ENCODE peak calls at places on chromosomes 7 and 10, in seven cellular contexts. F is HCEC 1CT; O is HuH-7; P is CD8-positive, alpha-beta T cell; Y is SJSA1; N is vagina; L is RWPE1. S is an unnamed sample.

GRCh38 chr7:134766779-134767566 is 12.5 kb upstream of the CALD1 start:
- DNase-seq in F (peak; percentile 64), L (no peak), Y (no peak), N (no peak), P (no peak), O (no peak), S (no peak)

GRCh38 chr7:129959480-129960332 is 6.9 kb upstream of the UBE2H start:
- DNase-seq in O (no peak), P (no peak), F (peak; percentile 50), Y (no peak), L (no peak), N (no peak), S (no peak)

GRCh38 chr10:62264702-62265436 is 3.8 kb downstream of the RTKN2 start:
- DNase-seq in F (peak; percentile 89), N (no peak), L (peak; percentile 64), O (peak; percentile 36), P (no peak), Y (no peak), S (no peak)

GRCh38 chr10:101892782-101893391 is 49.3 kb upstream of the KCNIP2 start:
- DNase-seq in O (no peak), P (no peak), L (peak; percentile 49), Y (no peak), N (no peak), F (peak; percentile 19), S (no peak)

GRCh38 chr10:5873515-5873995 is 16.1 kb downstream of the ANKRD16 start:
- DNase-seq in Y (no peak), F (peak; percentile 57), N (no peak), L (peak; percentile 78), O (peak; percentile 73), P (peak; percentile 55), S (peak; percentile 24)

GRCh38 chr10:94075521-94075920 is 81.8 kb downstream of the PLCE1 start:
- DNase-seq in N (no peak), O (no peak), P (no peak), F (no peak), Y (no peak), L (no peak), S (no peak)

GRCh38 chr10:110834622-110835219 is 37.0 kb upstream of the PDCD4 start:
- DNase-seq in P (peak; percentile 22), Y (no peak), L (no peak), N (no peak), F (no peak), O (peak; percentile 29), S (peak; percentile 68)

GRCh38 chr7:49778731-49779270 is 5.4 kb downstream of the VWC2 start:
- DNase-seq in P (no peak), L (no peak), Y (no peak), N (no peak), O (no peak), F (no peak), S (no peak)

GRCh38 chr10:61410353-61410752 is 42.8 kb downstream of the TMEM26 start:
- DNase-seq in O (no peak), F (no peak), L (no peak), N (no peak), P (no peak), Y (no peak), S (no peak)

GRCh38 chr7:80770675-80771081 is 132.2 kb downstream of the CD36 start:
- DNase-seq in Y (no peak), L (no peak), N (no peak), F (no peak), O (no peak), P (no peak), S (no peak)

GRCh38 chr10:132528064-132528800 is 9.4 kb upstream of the INPP5A start:
- DNase-seq in L (no peak), F (peak; percentile 42), N (no peak), Y (no peak), P (no peak), O (no peak), S (no peak)

GRCh38 chr7:77649950-77650349 is 46.3 kb upstream of the RSBN1L start:
- DNase-seq in O (no peak), L (no peak), F (peak; percentile 84), Y (no peak), N (no peak), P (no peak), S (no peak)

GRCh38 chr7:133601607-133602006 is 348.7 kb downstream of the EXOC4 start:
- DNase-seq in L (no peak), Y (no peak), F (no peak), P (no peak), N (no peak), O (no peak), S (no peak)

GRCh38 chr10:96395931-96396877 is 37.4 kb upstream of the OPALIN start:
- DNase-seq in Y (peak; percentile 63), O (peak; percentile 78), F (peak; percentile 53), P (peak; percentile 35), N (no peak), L (peak; percentile 91), S (peak; percentile 14)

GRCh38 chr10:30639946-30640786 is 10.6 kb upstream of the LYZL2 start:
- DNase-seq in O (peak; percentile 41), Y (no peak), F (peak; percentile 73), P (no peak), N (no peak), L (peak; percentile 30), S (peak; percentile 9)

GRCh38 chr10:127968027-127968441 is 61.1 kb downstream of the PTPRE start:
- DNase-seq in P (no peak), Y (no peak), O (no peak), L (no peak), F (no peak), N (no peak), S (no peak)

GRCh38 chr10:31554556-31554955 is 235.5 kb downstream of the ZEB1 start:
- DNase-seq in P (no peak), O (no peak), F (peak; percentile 46), Y (no peak), N (no peak), L (no peak), S (no peak)

S was measured in GDM1.